ENCODE peak calls at places on chromosome 16, in five cellular contexts. I is ovary, U is upper lobe of right lung, T is PC-9, G is uterus. F is an unnamed sample.

GRCh38 chr16:79372504-79373184 is 227.9 kb downstream of the MAF start:
- DNase-seq in I (peak; percentile 39), U (no peak), T (no peak), G (peak; percentile 68), F (peak; percentile 80)

GRCh38 chr16:71474864-71475263 is 12.8 kb upstream of the ZNF23 start:
- DNase-seq in I (no peak), U (no peak), T (no peak), G (no peak), F (peak; percentile 80)

GRCh38 chr16:70553175-70553574 is 29.6 kb downstream of the SF3B3 start:
- DNase-seq in I (no peak), U (no peak), T (no peak), G (no peak), F (no peak)

GRCh38 chr16:10566613-10567012 is 13.8 kb downstream of the EMP2 start:
- DNase-seq in I (no peak), U (no peak), T (no peak), G (no peak), F (no peak)

GRCh38 chr16:51305337-51305736 is 154.3 kb upstream of the SALL1 start:
- DNase-seq in I (no peak), U (no peak), T (no peak), G (no peak), F (no peak)

GRCh38 chr16:10870137-10870776 is 6.7 kb upstream of the CIITA start:
- DNase-seq in I (no peak), U (no peak), T (no peak), G (no peak), F (no peak)

GRCh38 chr16:21227886-21228285 is 5.6 kb upstream of the ANKS4B start:
- DNase-seq in I (no peak), U (no peak), T (no peak), G (no peak), F (no peak)

GRCh38 chr16:75235721-75236193 is 15.7 kb downstream of the BCAR1 start:
- DNase-seq in I (no peak), U (no peak), T (no peak), G (peak; percentile 18), F (no peak)

GRCh38 chr16:58339452-58339938 is 44.7 kb upstream of the PRSS54 start:
- DNase-seq in I (no peak), U (no peak), T (no peak), G (no peak), F (no peak)

GRCh38 chr16:12975766-12976165 is 74.4 kb downstream of the SHISA9 start:
- DNase-seq in I (no peak), U (no peak), T (no peak), G (no peak), F (no peak)

GRCh38 chr16:55059146-55059545 is 128.5 kb downstream of the IRX5 start:
- DNase-seq in I (no peak), U (peak; percentile 18), T (no peak), G (no peak), F (no peak)

GRCh38 chr16:55058576-55058975 is 127.9 kb downstream of the IRX5 start:
- DNase-seq in I (no peak), U (peak; percentile 33), T (no peak), G (no peak), F (no peak)

GRCh38 chr16:55055262-55055661 is 124.6 kb downstream of the IRX5 start:
- DNase-seq in I (no peak), U (peak; percentile 1), T (no peak), G (no peak), F (no peak)

GRCh38 chr16:55057866-55058265 is 127.2 kb downstream of the IRX5 start:
- DNase-seq in I (no peak), U (peak; percentile 17), T (no peak), G (no peak), F (no peak)

GRCh38 chr16:55056585-55057520 is 126.2 kb downstream of the IRX5 start:
- DNase-seq in I (no peak), U (peak; percentile 42), T (no peak), G (no peak), F (no peak)
- TF ChIP-seq CTCF in I (no peak), U (no peak), T (no peak), G (no peak), F (no peak)

GRCh38 chr16:1280783-1281182 is 24.9 kb downstream of the TPSD1 start:
- DNase-seq in I (no peak), U (no peak), T (no peak), G (no peak), F (no peak)

GRCh38 chr16:1283996-1284592 is 25.3 kb upstream of the UBE2I start:
- DNase-seq in I (no peak), U (no peak), T (no peak), G (no peak), F (peak; percentile 48)

GRCh38 chr16:1282275-1282995 is 26.6 kb downstream of the TPSD1 start:
- DNase-seq in I (no peak), U (no peak), T (no peak), G (no peak), F (peak; percentile 49)

GRCh38 chr16:1281517-1281916 is 25.6 kb downstream of the TPSD1 start:
- DNase-seq in I (no peak), U (no peak), T (no peak), G (no peak), F (peak; percentile 50)

DNA sequence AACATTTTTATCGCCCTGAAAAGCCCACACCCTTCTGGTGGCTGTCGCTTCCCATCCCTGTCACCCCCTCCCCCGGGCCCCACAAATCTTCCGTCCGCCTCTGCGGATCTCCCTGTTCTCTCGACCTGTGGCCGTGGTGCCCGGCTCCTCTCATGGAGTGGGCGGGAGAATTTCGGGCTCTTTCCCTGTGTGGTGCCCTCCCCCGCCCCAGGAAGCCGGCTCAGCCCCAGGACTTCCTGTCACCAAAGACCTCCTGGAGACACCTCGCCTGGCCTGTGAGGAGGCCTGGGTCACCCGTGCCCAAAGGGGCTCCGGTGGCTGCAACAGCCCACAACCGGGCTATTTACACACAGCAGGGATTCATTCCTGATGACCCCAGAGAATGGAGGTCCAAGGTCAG is 26.1 kb upstream of the UBE2I start:
- DNase-seq in I (no peak), U (no peak), T (no peak), G (no peak), F (peak; percentile 55)
- H3K27me3 ChIP-seq in I (no peaks in the 10 kb centered on the region), U (peaks cover 26% of the 10 kb centered on the region), T (peaks cover 56% of the 10 kb centered on the region), G (no peaks in the 10 kb centered on the region), F (peaks cover 31% of the 10 kb centered on the region)

GRCh38 chr16:31071861-31072260 is 2.2 kb downstream of the ZNF668 start:
- DNase-seq in I (no peak), U (no peak), T (no peak), G (no peak), F (no peak)
- H3K4me3 ChIP-seq in I (no peak overlapping the region), U (no peak overlapping the region), T (peak overlapping the region; percentile 89), G (no peak overlapping the region), F (peak overlapping the region; percentile 94)

DNA sequence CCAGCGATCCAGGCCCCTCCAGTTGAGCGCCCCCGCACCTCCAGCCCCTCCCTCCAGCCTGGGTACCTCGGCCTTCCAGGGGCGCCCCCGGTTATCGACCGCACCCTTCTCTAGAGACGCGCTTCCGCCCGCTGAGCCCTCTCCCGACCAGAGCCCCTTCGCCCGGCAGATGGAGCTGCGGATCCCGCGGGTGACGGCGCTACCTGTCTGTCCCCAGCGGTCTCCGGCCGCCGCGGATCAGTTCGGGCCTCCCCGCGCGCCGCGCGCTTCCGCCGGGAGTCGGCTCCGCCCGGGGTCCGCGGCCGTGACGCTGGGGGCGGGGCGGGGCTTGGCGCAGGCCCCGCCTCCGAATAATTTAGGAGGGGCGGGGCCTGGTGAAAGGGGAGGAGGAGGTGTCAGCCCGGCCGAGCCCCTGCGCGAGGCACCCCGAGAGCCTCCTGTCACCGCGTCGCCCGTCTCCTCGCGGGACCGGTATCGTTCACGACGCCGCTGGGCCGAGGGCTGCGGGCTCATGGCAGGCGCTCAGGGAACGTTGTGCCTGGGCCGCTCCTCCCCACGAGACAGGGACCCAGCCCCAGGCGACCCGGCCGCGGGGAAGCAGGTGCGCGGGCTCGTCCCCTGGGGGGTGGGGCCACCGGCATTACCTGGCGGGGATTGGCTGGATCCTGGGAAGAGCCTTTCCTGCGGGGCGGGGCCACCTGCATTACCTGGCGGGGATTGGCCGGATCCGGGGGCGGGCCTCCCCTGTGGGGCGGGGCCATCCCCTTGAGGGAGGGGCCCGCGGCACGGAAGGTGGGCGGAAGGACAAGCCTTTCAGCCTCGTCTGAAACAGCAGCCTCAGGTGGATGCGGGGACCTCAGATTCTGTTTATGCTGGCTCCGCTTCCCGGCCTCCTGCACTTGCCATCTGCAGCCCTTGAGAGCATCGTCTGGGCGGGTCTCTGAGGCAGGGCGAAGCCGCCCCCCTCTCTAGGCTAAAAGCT is at the start of gene SPATA2L:
- DNase-seq in I (peak; percentile 92), U (peak; percentile 98), T (peak; percentile 99), G (peak; percentile 85), F (peak; percentile 98)
- TF ChIP-seq CTCF in I (peak; percentile 15), U (no peak), T (no peak), G (no peak), F (peak; percentile 34)

GRCh38 chr16:3035972-3036725 is 595 bp downstream of the BICDL2 start:
- DNase-seq in I (no peak), U (peak; percentile 77), T (peak; percentile 63), G (no peak), F (no peak)
- H3K27me3 ChIP-seq in I (no peaks in the 10 kb centered on the region), U (peaks cover 52% of the 10 kb centered on the region), T (no peaks in the 10 kb centered on the region), G (peaks cover 34% of the 10 kb centered on the region), F (peaks cover 34% of the 10 kb centered on the region)

GRCh38 chr16:23147666-23148065 is 1.6 kb downstream of the USP31 start:
- DNase-seq in I (no peak), U (no peak), T (no peak), G (no peak), F (no peak)
- H3K4me3 ChIP-seq in I (peak overlapping the region; percentile 44), U (peak overlapping the region; percentile 78), T (peak overlapping the region; percentile 71), G (peak overlapping the region; percentile 58), F (peak overlapping the region; percentile 97)

GRCh38 chr16:68093816-68094613 is 8.8 kb downstream of the NFATC3 start:
- DNase-seq in I (no peak), U (no peak), T (no peak), G (no peak), F (no peak)
- TF ChIP-seq CTCF in I (no peak), U (peak; percentile 34), T (peak; percentile 49), G (peak; percentile 23), F (peak; percentile 50)

GRCh38 chr16:84245933-84246678 is 6.3 kb upstream of the KCNG4 start:
- DNase-seq in I (no peak), U (no peak), T (no peak), G (no peak), F (no peak)
- H3K27me3 ChIP-seq in I (no peaks in the 10 kb centered on the region), U (peaks cover 5% of the 10 kb centered on the region), T (no peaks in the 10 kb centered on the region), G (peaks cover 5% of the 10 kb centered on the region), F (no peaks in the 10 kb centered on the region)

F was measured in RWPE2.